ENCODE peak calls at places on chromosome 5, in ten cellular contexts. V is CD14-positive monocyte; B is fibroblast of pulmonary artery; K is tibial nerve; Q is OCI-LY7; W is heart right ventricle; E is CD8-positive, alpha-beta T cell; Y is astrocyte of the spinal cord; L is GM12865; R is AG04450. N is an unnamed sample.

GRCh38 chr5:92779536-92779935 is 801.5 kb downstream of the NR2F1-AS1 start:
- DNase-seq in V (no peak), B (no peak), K (no peak), Q (no peak), W (no peak), E (no peak), Y (no peak), L (no peak), R (no peak), N (no peak)

GRCh38 chr5:143913008-143913752 is 101.2 kb downstream of the HMHB1 start:
- DNase-seq in V (no peak), B (peak; percentile 57), K (no peak), Q (no peak), W (no peak), E (no peak), Y (peak; percentile 81), L (no peak), R (no peak), N (no peak)

GRCh38 chr5:31492824-31493223 is 39.1 kb downstream of the DROSHA start:
- DNase-seq in V (no peak), B (peak; percentile 39), K (no peak), Q (no peak), W (no peak), E (no peak), Y (no peak), L (no peak), R (no peak), N (no peak)

GRCh38 chr5:84218546-84218945 is 166.1 kb downstream of the EDIL3 start:
- DNase-seq in V (no peak), B (no peak), K (no peak), Q (no peak), W (no peak), E (no peak), Y (no peak), L (no peak), R (no peak), N (no peak)

GRCh38 chr5:99061299-99061698 is 132.5 kb upstream of the CHD1 start:
- DNase-seq in V (no peak), B (no peak), K (no peak), Q (no peak), W (no peak), E (no peak), Y (no peak), L (no peak), R (no peak), N (no peak)

GRCh38 chr5:2634399-2635176 is 116.9 kb downstream of the IRX2 start:
- DNase-seq in V (no peak), B (no peak), K (no peak), Q (no peak), W (no peak), E (no peak), Y (no peak), L (no peak), R (no peak), N (no peak)

GRCh38 chr5:126988021-126988569 is 42.3 kb downstream of the MARCHF3 start:
- DNase-seq in V (no peak), B (no peak), K (no peak), Q (peak; percentile 85), W (no peak), E (no peak), Y (no peak), L (peak; percentile 79), R (no peak), N (no peak)

GRCh38 chr5:174448662-174449061 is 275.7 kb upstream of the MSX2 start:
- DNase-seq in V (no peak), B (no peak), K (no peak), Q (no peak), W (no peak), E (no peak), Y (no peak), L (no peak), R (no peak), N (no peak)

GRCh38 chr5:8366296-8366695 is 497.3 kb downstream of the MTRR start:
- DNase-seq in V (no peak), B (no peak), K (no peak), Q (no peak), W (no peak), E (no peak), Y (no peak), L (no peak), R (no peak), N (no peak)

GRCh38 chr5:75701856-75702255 is 15.4 kb downstream of the POC5 start:
- DNase-seq in V (no peak), B (no peak), K (no peak), Q (no peak), W (peak; percentile 43), E (no peak), Y (no peak), L (no peak), R (no peak), N (no peak)

GRCh38 chr5:181126841-181127240 is 4.1 kb downstream of the OR2V1 start:
- DNase-seq in V (no peak), B (no peak), K (no peak), Q (no peak), W (no peak), E (no peak), Y (no peak), L (no peak), R (no peak), N (no peak)

GRCh38 chr5:97071101-97071500 is 71.3 kb downstream of the LIX1 start:
- DNase-seq in V (no peak), B (peak; percentile 63), K (no peak), Q (no peak), W (no peak), E (no peak), Y (peak; percentile 76), L (no peak), R (peak; percentile 54), N (no peak)

GRCh38 chr5:159022178-159022556 is 77.5 kb downstream of the EBF1 start:
- DNase-seq in V (no peak), B (peak; percentile 82), K (no peak), Q (no peak), W (peak; percentile 67), E (no peak), Y (peak; percentile 73), L (no peak), R (peak; percentile 55), N (no peak)

GRCh38 chr5:40775846-40776657 is 20.3 kb upstream of the TTC33 start:
- DNase-seq in V (no peak), B (no peak), K (no peak), Q (no peak), W (no peak), E (no peak), Y (no peak), L (no peak), R (no peak), N (no peak)

GRCh38 chr5:55044093-55044492 is 20.0 kb downstream of the GZMK start:
- DNase-seq in V (no peak), B (no peak), K (no peak), Q (no peak), W (no peak), E (no peak), Y (no peak), L (no peak), R (no peak), N (no peak)

GRCh38 chr5:176725521-176725920 is 78.2 kb downstream of the TSPAN17 start:
- DNase-seq in V (no peak), B (no peak), K (no peak), Q (no peak), W (no peak), E (no peak), Y (no peak), L (no peak), R (no peak), N (no peak)

GRCh38 chr5:155128786-155129512 is 115.4 kb downstream of the KIF4B start:
- DNase-seq in V (no peak), B (no peak), K (no peak), Q (no peak), W (no peak), E (no peak), Y (no peak), L (no peak), R (no peak), N (no peak)

GRCh38 chr5:151082274-151082902 is 1.6 kb upstream of the TNIP1 start:
- DNase-seq in V (no peak), B (no peak), K (no peak), Q (no peak), W (no peak), E (no peak), Y (no peak), L (no peak), R (no peak), N (no peak)

GRCh38 chr5:9774472-9775079 is 144.4 kb upstream of the TAS2R1 start:
- DNase-seq in V (no peak), B (peak; percentile 82), K (no peak), Q (no peak), W (no peak), E (no peak), Y (peak; percentile 82), L (peak; percentile 15), R (peak; percentile 58), N (no peak)
- TF ChIP-seq CTCF in V (no peak), B (peak; percentile 46), K (no peak), Q (no peak), W (no peak), E (no peak), Y (peak; percentile 44), L (peak; percentile 14), R (peak; percentile 54), N (peak; percentile 34)

GRCh38 chr5:142149363-142149762 is 40.8 kb downstream of the NDFIP1 start:
- DNase-seq in V (no peak), B (no peak), K (no peak), Q (no peak), W (no peak), E (no peak), Y (no peak), L (no peak), R (no peak), N (no peak)

GRCh38 chr5:142145106-142145900 is 36.7 kb downstream of the NDFIP1 start:
- DNase-seq in V (no peak), B (peak; percentile 82), K (peak; percentile 91), Q (peak; percentile 73), W (peak; percentile 80), E (peak; percentile 64), Y (peak; percentile 69), L (peak; percentile 65), R (peak; percentile 16), N (no peak)

GRCh38 chr5:142141463-142141862 is 32.9 kb downstream of the NDFIP1 start:
- DNase-seq in V (no peak), B (no peak), K (no peak), Q (peak; percentile 13), W (no peak), E (no peak), Y (no peak), L (no peak), R (no peak), N (no peak)

GRCh38 chr5:142143878-142144277 is 35.3 kb downstream of the NDFIP1 start:
- DNase-seq in V (no peak), B (peak; percentile 76), K (no peak), Q (peak; percentile 53), W (no peak), E (no peak), Y (peak; percentile 36), L (peak; percentile 40), R (peak; percentile 18), N (no peak)
- TF ChIP-seq CTCF in V (peak; percentile 76), B (peak; percentile 49), K (peak; percentile 46), Q (peak; percentile 77), W (peak; percentile 60), E (peak; percentile 76), Y (peak; percentile 38), L (peak; percentile 40), R (peak; percentile 59), N (peak; percentile 86)

GRCh38 chr5:79924936-79925893 is 65.8 kb downstream of the MTX3 start:
- DNase-seq in V (no peak), B (peak; percentile 20), K (no peak), Q (peak; percentile 54), W (no peak), E (no peak), Y (no peak), L (peak; percentile 44), R (no peak), N (no peak)
- TF ChIP-seq CTCF in V (no peak), B (peak; percentile 35), K (no peak), Q (peak; percentile 74), W (no peak), E (peak; percentile 34), Y (peak; percentile 40), L (peak; percentile 27), R (peak; percentile 62), N (peak; percentile 30)

GRCh38 chr5:135010502-135011354 is 23.3 kb downstream of the PITX1 start:
- DNase-seq in V (no peak), B (no peak), K (no peak), Q (no peak), W (no peak), E (no peak), Y (no peak), L (no peak), R (no peak), N (no peak)
- TF ChIP-seq CTCF in V (no peak), B (no peak), K (no peak), Q (peak; percentile 33), W (no peak), E (no peak), Y (no peak), L (no peak), R (peak; percentile 43), N (peak; percentile 30)